ENCODE peak calls at places on chromosomes 5 and 9, in nine cellular contexts. D is upper lobe of left lung, Z is body of pancreas, N is heart left ventricle, A is HepG2, G is IMR-90, F is GM12878, K is HCT116, I is gastrocnemius medialis. J is an unnamed sample. For H3K27me3, the result is how much of the 10 kb centered on the place peaks cover.

GRCh38 chr9:96391021-96391765 is 7.7 kb upstream of the SLC35D2 start:
- ATAC-seq in A (peak), K (no peak), F (no peak), G (peak), I (no peak), Z (peak), N (no peak), D (no peak), J (no peak)

GRCh38 chr9:73667749-73668148 is 516.1 kb downstream of the ANXA1 start:
- ATAC-seq in I (no peak), A (peak), F (peak), Z (no peak), N (no peak), K (peak), G (no peak), D (no peak), J (no peak)

GRCh38 chr9:42386477-42386876 is 203.0 kb downstream of the SPATA31A6 start:
- ATAC-seq in Z (no peak), I (no peak), K (peak), G (no peak), A (no peak), N (no peak), F (no peak), D (peak), J (no peak)

GRCh38 chr9:92564479-92564878 is 28.7 kb upstream of the ECM2 start:
- ATAC-seq in D (no peak), I (no peak), A (no peak), G (peak), K (no peak), Z (no peak), N (no peak), F (no peak), J (no peak)

GRCh38 chr9:88011005-88011766 is 36.9 kb upstream of the CDK20 start:
- ATAC-seq in F (no peak), I (no peak), A (peak), Z (no peak), G (peak), K (peak), D (no peak), N (no peak), J (no peak)

GRCh38 chr9:129506892-129507291 is 114.0 kb downstream of the C9orf50 start:
- ATAC-seq in D (no peak), A (no peak), N (peak), K (peak), G (peak), Z (peak), F (no peak), I (no peak), J (peak)

GRCh38 chr5:96747718-96748117 is 60.0 kb downstream of the ERAP1 start:
- ATAC-seq in F (no peak), N (peak), Z (no peak), D (no peak), A (no peak), K (no peak), I (peak), G (no peak), J (no peak)

GRCh38 chr5:146645382-146645781 is 129.4 kb upstream of the GPR151 start:
- ATAC-seq in F (no peak), G (no peak), K (no peak), Z (no peak), A (no peak), D (no peak), N (no peak), I (no peak), J (no peak)

GRCh38 chr5:32222723-32223470 is 48.8 kb upstream of the GOLPH3 start:
- ATAC-seq in A (no peak), G (no peak), F (no peak), I (no peak), K (no peak), N (no peak), D (peak), Z (no peak), J (no peak)

GRCh38 chr9:75651709-75652108 is 238.8 kb upstream of the PCSK5 start:
- ATAC-seq in N (no peak), A (no peak), F (no peak), K (no peak), Z (no peak), G (no peak), I (no peak), D (no peak), J (no peak)

GRCh38 chr5:111254613-111255012 is 30.4 kb downstream of the CAMK4 start:
- ATAC-seq in F (peak), I (no peak), N (no peak), A (no peak), Z (no peak), G (no peak), K (no peak), D (no peak), J (no peak)

GRCh38 chr5:56301041-56301440 is 67.9 kb upstream of the ANKRD55 start:
- ATAC-seq in A (no peak), D (no peak), N (no peak), I (no peak), K (no peak), F (no peak), Z (no peak), G (no peak), J (no peak)

GRCh38 chr5:3092211-3092610 is 340.7 kb upstream of the IRX2 start:
- ATAC-seq in N (no peak), A (no peak), G (no peak), Z (no peak), D (no peak), F (no peak), K (no peak), I (no peak), J (no peak)

GRCh38 chr5:177309351-177310191 is 2.1 kb downstream of the MXD3 start:
- ATAC-seq in D (peak), N (peak), G (peak), I (peak), Z (peak), F (peak), A (peak), K (peak), J (no peak)

GRCh38 chr5:67106626-67107342 is 89.8 kb downstream of the CD180 start:
- ATAC-seq in A (no peak), G (peak), N (no peak), I (no peak), Z (no peak), K (no peak), F (no peak), D (no peak), J (no peak)

GRCh38 chr9:85702881-85703280 is 38.9 kb downstream of the AGTPBP1 start:
- ATAC-seq in Z (no peak), D (no peak), A (no peak), N (peak), G (no peak), I (peak), F (no peak), K (no peak), J (no peak)

GRCh38 chr5:131563434-131564228 is 71.4 kb downstream of the RAPGEF6 start:
- ATAC-seq in Z (no peak), A (peak), N (no peak), K (peak), D (no peak), F (peak), G (no peak), I (no peak), J (no peak)

GRCh38 chr5:172334196-172334595 is 50.6 kb upstream of the UBTD2 start:
- ATAC-seq in I (no peak), A (peak), F (peak), Z (no peak), G (no peak), N (peak), K (peak), D (no peak), J (no peak)

GRCh38 chr9:96344458-96345180 is 38.9 kb downstream of the SLC35D2 start:
- ATAC-seq in A (no peak), F (no peak), K (peak), D (peak), Z (peak), I (peak), N (peak), G (peak), J (peak)

GRCh38 chr5:96247097-96247675 is 185.9 kb downstream of the PCSK1 start:
- ATAC-seq in K (no peak), N (peak), I (peak), G (peak), F (peak), D (peak), Z (peak), A (no peak), J (peak)

GRCh38 chr5:53601570-53601969 is 41.1 kb downstream of the NDUFS4 start:
- ATAC-seq in I (no peak), D (no peak), N (no peak), F (no peak), G (no peak), K (peak), A (no peak), Z (no peak), J (no peak)

GRCh38 chr9:130940693-130941576 is 1.9 kb upstream of the FIBCD1 start:
- ATAC-seq in K (peak), N (peak), A (peak), F (peak), I (peak), Z (peak), G (no peak), D (peak), J (peak)
- H3K27me3 ChIP-seq in K (under half), N (half or more), A (half or more), F (under half), I (under half), Z (under half), G (under half), D (under half), J (half or more)

GRCh38 chr5:135454946-135455345 is 2.8 kb upstream of the TIFAB start:
- ATAC-seq in I (no peak), Z (no peak), G (no peak), N (no peak), K (no peak), A (no peak), F (no peak), D (no peak), J (no peak)

GRCh38 chr5:135453613-135454012 is 1.5 kb upstream of the TIFAB start:
- ATAC-seq in A (no peak), Z (no peak), I (no peak), F (no peak), K (no peak), D (no peak), N (no peak), G (no peak), J (no peak)

GRCh38 chr5:135457424-135458071 is 5.4 kb upstream of the TIFAB start:
- ATAC-seq in K (peak), D (peak), G (no peak), N (peak), A (peak), Z (peak), I (peak), F (peak), J (peak)

GRCh38 chr5:135456238-135457099 is 4.3 kb upstream of the TIFAB start:
- ATAC-seq in Z (peak), D (peak), A (peak), N (peak), K (peak), G (peak), F (peak), I (peak), J (peak)

GRCh38 chr5:135455876-135456237 is 3.7 kb upstream of the TIFAB start:
- ATAC-seq in A (no peak), Z (no peak), D (no peak), F (no peak), N (no peak), G (no peak), I (no peak), K (no peak), J (no peak)
- TF ChIP-seq POLR2A in A (no peak), Z (no peak), D (no peak), F (no peak), N (no peak), G (no peak), I (no peak), K (no peak), J (no peak)

GRCh38 chr9:36930941-36931340 is 103.1 kb downstream of the PAX5 start:
- ATAC-seq in I (no peak), K (no peak), G (no peak), F (no peak), Z (no peak), N (no peak), D (no peak), A (no peak), J (no peak)

GRCh38 chr9:36932198-36932597 is 101.9 kb downstream of the PAX5 start:
- ATAC-seq in I (no peak), F (no peak), G (no peak), N (no peak), A (no peak), K (no peak), Z (no peak), D (no peak), J (no peak)

GRCh38 chr9:36929350-36929675 is 104.8 kb downstream of the PAX5 start:
- ATAC-seq in Z (no peak), G (no peak), D (no peak), I (no peak), F (peak), N (no peak), A (no peak), K (no peak), J (no peak)

GRCh38 chr9:36928210-36928609 is 105.9 kb downstream of the PAX5 start:
- ATAC-seq in N (no peak), G (no peak), A (no peak), F (no peak), I (no peak), Z (no peak), D (no peak), K (no peak), J (no peak)

GRCh38 chr9:36928670-36929349 is 105.3 kb downstream of the PAX5 start:
- ATAC-seq in A (no peak), D (no peak), K (no peak), Z (no peak), F (peak), N (no peak), G (no peak), I (no peak), J (no peak)
- H3K27me3 ChIP-seq in A (under half), D (under half), K (under half), Z (under half), F (under half), N (under half), G (under half), I (under half), J (under half)

DNA sequence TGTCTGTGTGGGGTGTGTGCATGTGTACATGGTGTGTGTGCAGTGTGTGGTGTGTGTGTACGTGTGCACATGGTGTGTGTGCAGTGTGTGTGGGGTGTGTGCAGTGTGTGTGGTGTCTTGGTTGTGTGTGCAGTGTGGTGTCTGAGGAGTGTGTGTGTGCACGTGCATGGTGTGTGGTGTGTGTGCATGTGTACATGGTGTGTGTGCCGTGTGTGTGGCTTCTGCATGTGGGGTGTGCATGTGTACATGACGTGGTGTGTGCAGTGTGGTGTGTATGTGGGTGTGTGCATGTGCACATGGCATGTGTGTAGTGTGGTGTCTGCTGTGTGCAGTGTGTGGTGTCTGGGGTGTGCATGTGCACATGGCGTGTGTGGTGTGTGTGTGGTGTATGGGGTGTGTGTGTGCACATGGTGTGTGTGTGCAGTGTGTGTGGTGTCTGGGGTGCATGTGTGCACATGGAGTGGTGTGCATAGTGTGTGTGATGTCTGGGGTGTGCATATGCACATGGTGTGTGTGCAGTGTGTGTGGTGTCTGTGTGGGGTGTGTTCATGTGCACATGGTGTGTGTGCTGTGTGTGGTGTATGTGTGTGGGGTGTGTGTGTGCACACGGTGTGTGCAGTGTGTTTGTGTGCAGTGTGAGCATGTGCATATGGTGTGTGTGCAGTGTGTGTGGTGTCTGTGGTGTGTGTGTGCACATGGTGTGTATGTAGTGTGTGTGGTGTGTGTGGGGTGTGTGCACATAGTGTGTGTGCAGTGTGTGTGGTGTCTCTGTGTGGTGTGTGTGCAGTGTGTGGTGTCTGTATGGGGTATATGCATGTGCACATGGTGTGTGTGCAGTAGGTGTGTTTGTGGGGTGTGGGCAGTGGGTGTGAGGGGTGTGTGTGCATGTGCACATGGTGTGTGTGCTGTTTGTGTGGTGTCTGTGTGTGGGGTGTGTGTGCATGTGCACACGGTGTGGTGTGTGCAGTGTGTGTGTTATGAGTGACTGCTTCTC is 40.6 kb upstream of the ZNG1F start:
- ATAC-seq in A (peak), F (peak), N (peak), K (peak), D (peak), G (peak), Z (peak), I (peak), J (peak)
- TF ChIP-seq POLR2A in A (no peak), F (peak), N (no peak), K (no peak), D (no peak), G (no peak), Z (no peak), I (no peak), J (no peak)

DNA sequence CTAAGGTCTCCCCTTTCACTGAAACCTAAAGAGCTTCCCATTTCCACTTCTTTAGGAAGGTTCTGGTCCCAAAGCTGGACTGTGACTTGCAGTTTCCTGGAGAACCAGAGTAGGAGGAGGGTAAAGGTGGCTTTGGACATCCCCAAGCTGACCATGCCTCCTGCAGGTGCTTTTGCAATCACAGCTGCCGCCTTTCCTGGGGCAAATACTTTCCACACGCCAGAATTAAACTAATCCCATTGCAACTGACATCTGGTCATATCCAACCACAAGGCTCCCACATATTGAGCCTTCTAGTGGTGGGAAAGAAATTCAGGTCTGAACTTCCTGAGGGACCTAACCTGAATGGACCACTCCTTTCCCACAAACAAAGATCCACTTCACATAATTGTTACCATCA is 92.7 kb downstream of the NRG2 start:
- ATAC-seq in G (no peak), K (no peak), I (no peak), Z (no peak), D (no peak), A (no peak), F (no peak), N (no peak), J (no peak)
- H3K27me3 ChIP-seq in G (under half), K (under half), I (under half), Z (under half), D (under half), A (under half), F (under half), N (under half), J (under half)

DNA sequence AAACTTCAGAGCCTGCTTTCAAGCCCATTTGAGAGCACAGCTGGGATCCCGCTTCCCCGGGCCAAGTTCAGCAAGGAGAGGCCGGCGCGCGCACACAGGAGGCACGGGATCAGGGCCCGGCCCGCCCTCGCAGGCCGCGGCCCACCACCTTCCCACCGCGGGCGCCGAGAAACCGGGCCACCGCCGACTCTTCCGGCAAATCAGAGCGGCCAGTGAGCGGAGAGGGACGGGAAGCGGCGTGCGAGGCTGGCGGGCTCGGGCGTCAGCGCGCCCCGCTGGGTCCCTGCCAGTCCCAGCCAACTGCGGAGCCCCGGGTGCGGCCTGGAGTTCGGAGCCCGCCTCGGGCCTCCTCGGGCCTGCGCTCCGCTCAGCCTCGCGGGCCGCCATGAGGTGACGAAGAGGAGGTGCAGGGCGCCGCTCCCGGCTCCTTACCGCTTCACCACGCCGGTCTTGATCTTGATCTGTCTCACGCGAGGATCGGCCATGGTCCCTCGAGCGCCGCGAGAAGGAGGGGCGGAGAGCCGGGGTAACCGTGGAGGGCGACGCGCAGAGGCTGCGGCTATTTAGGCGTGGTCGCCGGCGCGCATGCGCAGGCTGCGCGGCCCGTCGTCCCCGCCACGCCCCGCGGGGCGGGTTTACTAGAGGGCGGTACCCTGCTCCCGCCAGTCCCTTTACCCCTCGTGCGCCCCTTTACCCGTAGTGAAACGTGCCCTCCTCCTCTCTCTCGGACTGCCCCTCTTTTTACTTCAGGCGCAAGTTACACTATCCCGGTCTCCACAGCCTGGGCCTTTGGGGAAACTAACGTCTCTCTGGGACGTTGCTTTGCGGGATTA is at the start of gene TBCA:
- ATAC-seq in D (peak), N (peak), I (peak), A (peak), Z (peak), F (peak), G (peak), K (peak), J (peak)
- TF ChIP-seq POLR2A in D (peak), N (peak), I (peak), A (peak), Z (peak), F (peak), G (peak), K (no peak), J (peak)

GRCh38 chr5:77957081-77957480 is 180.9 kb upstream of the TBCA start:
- ATAC-seq in D (no peak), K (no peak), N (no peak), G (no peak), A (no peak), I (no peak), F (no peak), Z (no peak), J (no peak)

GRCh38 chr5:77960305-77960704 is 184.2 kb upstream of the TBCA start:
- ATAC-seq in K (no peak), I (no peak), G (no peak), N (no peak), D (no peak), F (peak), A (no peak), Z (no peak), J (no peak)

GRCh38 chr5:77957516-77957915 is 181.4 kb upstream of the TBCA start:
- ATAC-seq in N (no peak), G (no peak), A (no peak), I (no peak), F (no peak), K (no peak), Z (no peak), D (no peak), J (no peak)

GRCh38 chr5:77958642-77959315 is 182.6 kb upstream of the TBCA start:
- ATAC-seq in Z (no peak), I (no peak), F (no peak), K (no peak), N (no peak), A (no peak), G (no peak), D (no peak), J (no peak)

DNA sequence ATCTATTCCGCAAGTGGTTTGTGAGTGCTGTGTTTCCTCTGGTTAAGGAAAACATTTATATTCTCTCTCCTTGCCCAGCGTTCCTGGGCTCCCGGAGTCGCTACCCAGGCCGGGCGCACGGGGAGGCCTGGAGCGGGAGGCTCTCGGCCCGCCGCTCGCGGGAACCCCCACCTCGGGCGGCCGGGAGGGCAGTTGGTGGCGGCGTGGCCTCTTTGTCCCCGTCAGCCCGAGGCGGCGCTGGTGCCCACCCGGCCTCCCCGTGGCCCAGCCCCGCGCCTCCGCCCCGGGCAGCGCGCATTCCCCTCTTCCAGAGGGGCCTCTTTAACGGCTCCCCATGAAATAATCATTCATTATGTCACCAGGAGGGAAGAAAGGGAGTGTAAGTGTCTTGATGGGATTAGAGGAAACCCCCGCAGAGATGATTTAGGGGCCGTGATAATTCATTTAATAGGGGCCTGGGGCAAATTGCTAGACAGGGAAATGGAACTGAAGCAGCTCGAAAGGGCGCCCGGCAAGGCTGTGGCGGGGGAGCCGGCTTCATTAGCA is 181.9 kb upstream of the TBCA start:
- ATAC-seq in K (no peak), F (no peak), G (no peak), Z (no peak), A (no peak), D (no peak), N (no peak), I (no peak), J (no peak)
- H3K27me3 ChIP-seq in K (under half), F (under half), G (under half), Z (under half), A (under half), D (under half), N (under half), I (under half), J (under half)